ENCODE peak calls at places on chromosomes 3 and 15, in five cellular contexts. W is fibroblast of the aortic adventitia, S is cardiac fibroblast, G is BJ, X is spleen. I is an unnamed sample.

GRCh38 chr15:65509321-65509720 is 8.2 kb downstream of the DPP8 start:
- DNase-seq in W (no peak), S (no peak), G (no peak), X (no peak), I (no peak)

GRCh38 chr15:87871738-87872315 is 384.7 kb downstream of the NTRK3 start:
- DNase-seq in W (peak), S (peak), G (peak), X (no peak), I (no peak)

GRCh38 chr3:43894176-43895049 is 203.7 kb downstream of the ABHD5 start:
- DNase-seq in W (peak), S (peak), G (no peak), X (peak), I (no peak)

GRCh38 chr3:43243590-43244587 is 42.5 kb upstream of the SNRK start:
- DNase-seq in W (peak), S (peak), G (peak), X (no peak), I (no peak)

GRCh38 chr3:22887664-22888291 is 315.3 kb upstream of the UBE2E2 start:
- DNase-seq in W (peak), S (peak), G (no peak), X (no peak), I (no peak)

GRCh38 chr15:45149060-45149459 is 19.3 kb downstream of the DUOX1 start:
- DNase-seq in W (no peak), S (no peak), G (no peak), X (no peak), I (no peak)

GRCh38 chr3:178126686-178127085 is 409.6 kb upstream of the KCNMB2 start:
- DNase-seq in W (no peak), S (no peak), G (no peak), X (no peak), I (no peak)

GRCh38 chr3:71031151-71031550 is 552.4 kb downstream of the FOXP1 start:
- DNase-seq in W (no peak), S (no peak), G (no peak), X (no peak), I (no peak)

GRCh38 chr15:58115692-58116091 is 22.5 kb upstream of the AQP9 start:
- DNase-seq in W (peak), S (peak), G (no peak), X (no peak), I (no peak)

GRCh38 chr3:58021962-58022361 is 13.7 kb downstream of the FLNB start:
- DNase-seq in W (no peak), S (no peak), G (no peak), X (peak), I (no peak)

DNA sequence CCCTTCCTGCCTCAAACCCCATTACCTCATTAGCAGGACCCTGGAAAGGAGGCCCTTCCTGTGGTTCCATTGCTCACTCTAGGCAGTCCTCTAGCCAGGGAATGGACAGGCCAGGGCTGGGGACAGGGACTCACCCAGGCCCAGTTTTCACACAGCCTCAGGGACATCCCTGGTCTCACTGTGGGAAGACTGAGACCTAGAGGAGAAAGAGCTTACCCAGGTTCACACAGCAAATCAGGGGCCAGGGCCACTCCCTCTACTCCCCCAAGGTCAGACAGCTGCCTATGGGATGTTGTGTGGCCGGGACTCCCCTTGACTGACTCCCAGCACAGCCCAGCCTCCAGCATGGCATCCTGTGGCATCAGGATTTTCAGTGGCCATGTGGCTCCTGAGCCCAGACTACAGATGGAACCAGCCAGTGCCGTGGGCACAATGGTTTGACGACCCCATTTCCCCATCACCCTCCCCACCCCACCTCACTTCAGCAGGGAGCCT is 49.3 kb downstream of the ADAMTS7 start:
- DNase-seq in W (no peak), S (no peak), G (no peak), X (peak), I (peak)
- H3K4me3 ChIP-seq in W (no peak), S (no peak), G (no peak), X (no peak), I (no peak)

GRCh38 chr3:150414989-150415388 is 6.9 kb downstream of the TSC22D2 start:
- DNase-seq in W (peak), S (peak), G (no peak), X (no peak), I (no peak)
- H3K4me3 ChIP-seq in W (peak), S (no peak), G (peak), X (no peak), I (peak)

GRCh38 chr3:45618081-45618509 is 23.5 kb downstream of the LIMD1 start:
- DNase-seq in W (no peak), S (no peak), G (no peak), X (no peak), I (no peak)
- H3K4me3 ChIP-seq in W (no peak), S (no peak), G (no peak), X (no peak), I (no peak)

DNA sequence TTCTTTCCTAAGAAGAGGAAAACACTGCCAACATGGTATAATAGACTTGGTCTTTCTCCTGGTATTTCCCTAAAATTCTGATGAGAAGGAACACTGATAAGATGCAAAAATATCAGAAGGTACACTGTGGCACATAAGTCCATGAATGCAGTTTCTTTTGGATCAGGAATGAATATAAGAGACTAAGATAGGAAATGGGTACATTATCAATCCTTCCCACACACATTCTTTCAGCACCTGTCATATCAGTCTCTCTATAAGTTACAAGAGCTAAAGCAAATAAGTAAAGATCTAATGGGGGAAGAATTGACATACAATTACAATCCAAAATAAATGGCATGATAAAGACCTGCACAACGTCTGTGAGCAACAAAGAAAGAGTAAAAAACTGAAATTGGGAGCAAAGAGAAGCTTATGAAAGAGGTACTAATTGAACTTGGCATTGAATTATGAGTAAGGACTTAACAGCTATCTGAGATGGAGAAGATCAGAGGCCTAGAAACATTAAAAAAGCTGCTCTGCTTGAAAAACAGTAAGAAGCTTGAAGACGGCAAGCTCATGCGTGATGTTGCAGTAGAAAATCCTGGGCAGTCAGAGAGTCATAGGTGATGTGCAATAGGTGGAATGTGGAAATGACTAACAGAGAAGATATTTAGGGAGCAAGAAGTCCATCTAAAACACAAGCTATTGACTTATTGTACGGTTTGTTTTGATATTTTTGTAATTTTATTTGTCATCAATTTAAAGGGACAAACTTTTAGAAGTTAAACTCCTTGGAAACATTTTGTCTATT is 1101.2 kb downstream of the ROBO2 start:
- DNase-seq in W (peak), S (peak), G (no peak), X (no peak), I (no peak)
- H3K4me3 ChIP-seq in W (no peak), S (no peak), G (no peak), X (no peak), I (no peak)

GRCh38 chr3:131025500-131025899 is 1.1 kb downstream of the ASTE1 start:
- DNase-seq in W (no peak), S (no peak), G (no peak), X (no peak), I (no peak)
- H3K4me3 ChIP-seq in W (peak), S (peak), G (no peak), X (peak), I (peak)

GRCh38 chr3:125589743-125590142 is 5.6 kb downstream of the OSBPL11 start:
- DNase-seq in W (peak), S (no peak), G (no peak), X (no peak), I (no peak)
- H3K4me3 ChIP-seq in W (no peak), S (no peak), G (no peak), X (no peak), I (no peak)

GRCh38 chr3:135504084-135504685 is 461.3 kb upstream of the PPP2R3A start:
- DNase-seq in W (no peak), S (no peak), G (no peak), X (no peak), I (no peak)

GRCh38 chr3:135503429-135504083 is 462.0 kb upstream of the PPP2R3A start:
- DNase-seq in W (peak), S (peak), G (peak), X (peak), I (peak)

GRCh38 chr3:135500034-135500433 is 465.5 kb upstream of the PPP2R3A start:
- DNase-seq in W (no peak), S (no peak), G (no peak), X (no peak), I (no peak)

GRCh38 chr3:135497979-135498378 is 467.5 kb upstream of the PPP2R3A start:
- DNase-seq in W (no peak), S (no peak), G (no peak), X (no peak), I (no peak)

DNA sequence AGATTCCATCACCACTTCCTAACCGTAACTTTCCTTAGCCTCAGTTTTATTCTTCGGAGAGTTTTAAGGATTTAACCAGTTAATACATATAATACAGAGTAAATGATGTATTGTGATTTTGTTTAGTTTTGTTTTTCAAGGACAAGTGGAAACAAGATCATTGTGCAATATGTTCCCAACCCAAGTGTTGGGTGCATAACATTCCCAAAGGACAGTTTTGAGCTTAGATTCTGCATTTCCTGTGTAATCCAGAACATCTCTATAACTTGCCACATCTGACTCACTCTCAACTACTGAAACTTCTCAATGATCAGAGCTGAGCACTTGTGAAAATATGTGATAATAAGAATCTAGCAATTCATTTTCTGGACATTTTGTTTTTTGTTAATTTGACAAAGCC is 466.1 kb upstream of the PPP2R3A start:
- DNase-seq in W (no peak), S (no peak), G (no peak), X (no peak), I (no peak)
- H3K4me3 ChIP-seq in W (no peak), S (no peak), G (no peak), X (no peak), I (no peak)

DNA sequence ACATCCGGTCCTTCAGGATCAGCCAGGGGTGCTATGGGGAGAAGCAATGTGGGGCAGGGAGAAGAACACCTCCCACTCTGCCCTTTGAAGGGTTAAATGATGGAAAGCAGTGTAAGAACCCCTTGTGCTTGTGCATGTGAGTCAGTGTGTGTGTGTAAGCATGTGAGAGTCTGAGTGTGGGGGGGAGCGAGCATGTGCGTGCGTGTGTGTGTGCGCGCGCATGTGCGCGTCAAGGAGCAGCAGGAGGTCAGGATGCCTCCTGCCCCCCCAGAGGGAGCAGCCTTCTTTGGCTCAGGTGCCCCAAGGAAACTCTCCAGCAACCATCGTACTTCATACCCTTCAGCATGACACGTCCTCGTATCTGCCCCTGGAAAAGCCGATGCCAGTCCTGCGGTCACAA is 30.3 kb downstream of the GALNT15 start:
- DNase-seq in W (no peak), S (no peak), G (no peak), X (no peak), I (no peak)
- H3K4me3 ChIP-seq in W (no peak), S (no peak), G (no peak), X (no peak), I (no peak)

GRCh38 chr3:32819581-32820348 is 2.0 kb downstream of the TRIM71 start:
- DNase-seq in W (no peak), S (no peak), G (no peak), X (no peak), I (no peak)

GRCh38 chr3:32821686-32822296 is 4.0 kb downstream of the TRIM71 start:
- DNase-seq in W (no peak), S (no peak), G (no peak), X (no peak), I (no peak)

GRCh38 chr3:32820430-32820829 is 2.6 kb downstream of the TRIM71 start:
- DNase-seq in W (no peak), S (no peak), G (no peak), X (no peak), I (no peak)

GRCh38 chr3:32822609-32823498 is 5.1 kb downstream of the TRIM71 start:
- DNase-seq in W (no peak), S (no peak), G (no peak), X (no peak), I (no peak)

GRCh38 chr3:32820971-32821685 is 3.3 kb downstream of the TRIM71 start:
- DNase-seq in W (no peak), S (no peak), G (no peak), X (no peak), I (no peak)
- H3K4me3 ChIP-seq in W (no peak), S (no peak), G (no peak), X (no peak), I (no peak)

DNA sequence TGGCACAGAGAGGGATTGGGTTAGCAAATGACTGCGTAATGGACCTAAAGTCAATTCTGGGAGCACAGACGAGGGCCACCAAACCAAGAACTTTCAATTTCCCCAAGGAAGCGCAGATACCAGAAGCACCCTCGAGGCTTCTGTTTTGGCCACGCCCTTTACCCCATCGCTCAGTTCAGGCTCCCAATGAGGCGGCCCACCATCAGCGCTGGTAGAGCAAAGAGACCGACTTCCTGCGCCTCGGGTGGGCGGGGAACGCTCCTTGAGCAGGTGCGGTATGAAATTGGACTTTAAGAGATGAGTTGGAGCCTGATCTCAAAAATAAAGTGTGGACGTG is 603 bp upstream of the SPSB4 start:
- DNase-seq in W (no peak), S (no peak), G (no peak), X (no peak), I (no peak)
- H3K4me3 ChIP-seq in W (no peak), S (no peak), G (no peak), X (no peak), I (peak)